ENCODE peak calls at places on chromosomes 7 and 10, in eight cellular contexts. One of them, this sample, is unnamed. For H3K9me3, the result is how much of the 10 kb centered on the place peaks cover.

GRCh38 chr10:988667-989545 is 672 bp downstream of the GTPBP4 start:
- DNase-seq in sigmoid colon: no peak
- DNase-seq in stomach: no peak
- DNase-seq in HCT116: no peak
- DNase-seq in SK-N-SH: no peak
- DNase-seq in K562: no peak
- DNase-seq in Panc1: no peak
- DNase-seq in prostate gland: no peak
- DNase-seq in this sample: no peak

GRCh38 chr7:153381275-153382119 is 621.9 kb downstream of the ACTR3B start:
- DNase-seq in sigmoid colon: peak
- DNase-seq in stomach: peak
- DNase-seq in HCT116: no peak
- DNase-seq in K562: peak
- DNase-seq in SK-N-SH: peak
- DNase-seq in prostate gland: no peak
- DNase-seq in Panc1: peak
- DNase-seq in this sample: no peak

GRCh38 chr7:113015038-113015645 is 71.5 kb downstream of the GPR85 start:
- DNase-seq in stomach: no peak
- DNase-seq in HCT116: peak
- DNase-seq in Panc1: no peak
- DNase-seq in SK-N-SH: peak
- DNase-seq in prostate gland: no peak
- DNase-seq in K562: no peak
- DNase-seq in sigmoid colon: no peak
- DNase-seq in this sample: no peak

GRCh38 chr7:137682596-137682995 is 164.2 kb downstream of the DGKI start:
- DNase-seq in stomach: no peak
- DNase-seq in sigmoid colon: no peak
- DNase-seq in HCT116: no peak
- DNase-seq in Panc1: no peak
- DNase-seq in prostate gland: no peak
- DNase-seq in SK-N-SH: no peak
- DNase-seq in K562: no peak
- DNase-seq in this sample: no peak

GRCh38 chr10:101828734-101829551 is 10.7 kb upstream of the OGA start:
- DNase-seq in sigmoid colon: peak
- DNase-seq in prostate gland: no peak
- DNase-seq in SK-N-SH: no peak
- DNase-seq in K562: peak
- DNase-seq in stomach: no peak
- DNase-seq in HCT116: no peak
- DNase-seq in Panc1: no peak
- DNase-seq in this sample: peak

GRCh38 chr10:31803606-31804195 is 124.9 kb downstream of the ARHGAP12 start:
- DNase-seq in stomach: no peak
- DNase-seq in SK-N-SH: no peak
- DNase-seq in sigmoid colon: no peak
- DNase-seq in prostate gland: no peak
- DNase-seq in K562: no peak
- DNase-seq in Panc1: no peak
- DNase-seq in HCT116: no peak
- DNase-seq in this sample: no peak

GRCh38 chr7:1386623-1387220 is 72.5 kb downstream of the MICALL2 start:
- DNase-seq in HCT116: no peak
- DNase-seq in SK-N-SH: peak
- DNase-seq in Panc1: no peak
- DNase-seq in stomach: no peak
- DNase-seq in sigmoid colon: no peak
- DNase-seq in K562: no peak
- DNase-seq in prostate gland: no peak
- DNase-seq in this sample: no peak

GRCh38 chr10:51879238-51879637 is 179.8 kb upstream of the CSTF2T start:
- DNase-seq in prostate gland: no peak
- DNase-seq in HCT116: no peak
- DNase-seq in SK-N-SH: no peak
- DNase-seq in Panc1: no peak
- DNase-seq in stomach: no peak
- DNase-seq in sigmoid colon: peak
- DNase-seq in K562: no peak
- DNase-seq in this sample: no peak

GRCh38 chr10:35898722-35899485 is 256.8 kb upstream of the FZD8 start:
- DNase-seq in sigmoid colon: no peak
- DNase-seq in stomach: no peak
- DNase-seq in HCT116: no peak
- DNase-seq in Panc1: no peak
- DNase-seq in K562: no peak
- DNase-seq in SK-N-SH: peak
- DNase-seq in prostate gland: no peak
- DNase-seq in this sample: no peak

GRCh38 chr10:129531969-129532660 is 65.1 kb downstream of the MGMT start:
- DNase-seq in sigmoid colon: no peak
- DNase-seq in stomach: no peak
- DNase-seq in SK-N-SH: no peak
- DNase-seq in HCT116: no peak
- DNase-seq in K562: no peak
- DNase-seq in prostate gland: no peak
- DNase-seq in Panc1: no peak
- DNase-seq in this sample: no peak

GRCh38 chr7:137579913-137580640 is 236.5 kb upstream of the PTN start:
- DNase-seq in K562: no peak
- DNase-seq in SK-N-SH: no peak
- DNase-seq in sigmoid colon: no peak
- DNase-seq in Panc1: peak
- DNase-seq in stomach: no peak
- DNase-seq in prostate gland: no peak
- DNase-seq in HCT116: no peak
- DNase-seq in this sample: no peak

GRCh38 chr10:43091846-43092245 is 15.0 kb downstream of the RET start:
- DNase-seq in K562: no peak
- DNase-seq in stomach: no peak
- DNase-seq in Panc1: no peak
- DNase-seq in HCT116: no peak
- DNase-seq in sigmoid colon: no peak
- DNase-seq in SK-N-SH: no peak
- DNase-seq in prostate gland: no peak
- DNase-seq in this sample: no peak

GRCh38 chr10:387949-388660 is 252.8 kb downstream of the ZMYND11 start:
- DNase-seq in K562: no peak
- DNase-seq in HCT116: no peak
- DNase-seq in prostate gland: no peak
- DNase-seq in sigmoid colon: peak
- DNase-seq in stomach: no peak
- DNase-seq in SK-N-SH: no peak
- DNase-seq in Panc1: no peak
- DNase-seq in this sample: no peak

GRCh38 chr10:4221315-4221714 is 436.3 kb upstream of the KLF6 start:
- DNase-seq in prostate gland: no peak
- DNase-seq in SK-N-SH: no peak
- DNase-seq in K562: no peak
- DNase-seq in sigmoid colon: no peak
- DNase-seq in HCT116: no peak
- DNase-seq in stomach: no peak
- DNase-seq in Panc1: no peak
- DNase-seq in this sample: no peak

GRCh38 chr7:37775921-37776320 is 72.5 kb upstream of the NME8 start:
- DNase-seq in stomach: no peak
- DNase-seq in sigmoid colon: no peak
- DNase-seq in K562: no peak
- DNase-seq in SK-N-SH: no peak
- DNase-seq in Panc1: no peak
- DNase-seq in HCT116: no peak
- DNase-seq in prostate gland: no peak
- DNase-seq in this sample: no peak

GRCh38 chr10:112981553-112981952 is 31.5 kb downstream of the TCF7L2 start:
- DNase-seq in Panc1: no peak
- DNase-seq in prostate gland: no peak
- DNase-seq in K562: no peak
- DNase-seq in stomach: no peak
- DNase-seq in sigmoid colon: peak
- DNase-seq in SK-N-SH: peak
- DNase-seq in HCT116: no peak
- DNase-seq in this sample: no peak

GRCh38 chr7:42315096-42315495 is 78.1 kb upstream of the GLI3 start:
- DNase-seq in K562: no peak
- DNase-seq in Panc1: no peak
- DNase-seq in sigmoid colon: no peak
- DNase-seq in stomach: no peak
- DNase-seq in prostate gland: no peak
- DNase-seq in HCT116: no peak
- DNase-seq in SK-N-SH: no peak
- DNase-seq in this sample: no peak

GRCh38 chr10:128025437-128025836 is 100.8 kb downstream of the MKI67 start:
- DNase-seq in HCT116: no peak
- DNase-seq in stomach: no peak
- DNase-seq in SK-N-SH: no peak
- DNase-seq in sigmoid colon: peak
- DNase-seq in Panc1: no peak
- DNase-seq in K562: no peak
- DNase-seq in prostate gland: no peak
- DNase-seq in this sample: no peak

GRCh38 chr7:33310546-33310945 is 181.2 kb downstream of the BBS9 start:
- DNase-seq in Panc1: no peak
- DNase-seq in sigmoid colon: no peak
- DNase-seq in stomach: no peak
- DNase-seq in HCT116: no peak
- DNase-seq in prostate gland: no peak
- DNase-seq in K562: no peak
- DNase-seq in SK-N-SH: no peak
- DNase-seq in this sample: no peak

GRCh38 chr10:92699518-92700272 is 9.9 kb downstream of the HHEX start:
- DNase-seq in K562: no peak
- DNase-seq in SK-N-SH: peak
- DNase-seq in HCT116: no peak
- DNase-seq in prostate gland: no peak
- DNase-seq in Panc1: no peak
- DNase-seq in stomach: no peak
- DNase-seq in sigmoid colon: no peak
- DNase-seq in this sample: peak

GRCh38 chr10:119447421-119447820 is 95.1 kb downstream of the RGS10 start:
- DNase-seq in prostate gland: no peak
- DNase-seq in SK-N-SH: no peak
- DNase-seq in stomach: no peak
- DNase-seq in Panc1: no peak
- DNase-seq in sigmoid colon: no peak
- DNase-seq in HCT116: no peak
- DNase-seq in K562: no peak
- DNase-seq in this sample: no peak

GRCh38 chr10:79399242-79399831 is 46.1 kb downstream of the ZCCHC24 start:
- DNase-seq in stomach: peak
- DNase-seq in sigmoid colon: peak
- DNase-seq in K562: peak
- DNase-seq in SK-N-SH: peak
- DNase-seq in HCT116: no peak
- DNase-seq in prostate gland: peak
- DNase-seq in Panc1: no peak
- DNase-seq in this sample: peak

GRCh38 chr10:110863956-110864355 is 7.8 kb upstream of the PDCD4 start:
- DNase-seq in sigmoid colon: no peak
- DNase-seq in SK-N-SH: no peak
- DNase-seq in stomach: no peak
- DNase-seq in Panc1: no peak
- DNase-seq in prostate gland: no peak
- DNase-seq in K562: no peak
- DNase-seq in HCT116: no peak
- DNase-seq in this sample: no peak
- H3K27ac ChIP-seq in sigmoid colon: peak
- H3K27ac ChIP-seq in SK-N-SH: no peak
- H3K27ac ChIP-seq in stomach: no peak
- H3K27ac ChIP-seq in Panc1: no peak
- H3K27ac ChIP-seq in prostate gland: peak
- H3K27ac ChIP-seq in K562: no peak
- H3K27ac ChIP-seq in HCT116: no peak
- H3K27ac ChIP-seq in this sample: peak

DNA sequence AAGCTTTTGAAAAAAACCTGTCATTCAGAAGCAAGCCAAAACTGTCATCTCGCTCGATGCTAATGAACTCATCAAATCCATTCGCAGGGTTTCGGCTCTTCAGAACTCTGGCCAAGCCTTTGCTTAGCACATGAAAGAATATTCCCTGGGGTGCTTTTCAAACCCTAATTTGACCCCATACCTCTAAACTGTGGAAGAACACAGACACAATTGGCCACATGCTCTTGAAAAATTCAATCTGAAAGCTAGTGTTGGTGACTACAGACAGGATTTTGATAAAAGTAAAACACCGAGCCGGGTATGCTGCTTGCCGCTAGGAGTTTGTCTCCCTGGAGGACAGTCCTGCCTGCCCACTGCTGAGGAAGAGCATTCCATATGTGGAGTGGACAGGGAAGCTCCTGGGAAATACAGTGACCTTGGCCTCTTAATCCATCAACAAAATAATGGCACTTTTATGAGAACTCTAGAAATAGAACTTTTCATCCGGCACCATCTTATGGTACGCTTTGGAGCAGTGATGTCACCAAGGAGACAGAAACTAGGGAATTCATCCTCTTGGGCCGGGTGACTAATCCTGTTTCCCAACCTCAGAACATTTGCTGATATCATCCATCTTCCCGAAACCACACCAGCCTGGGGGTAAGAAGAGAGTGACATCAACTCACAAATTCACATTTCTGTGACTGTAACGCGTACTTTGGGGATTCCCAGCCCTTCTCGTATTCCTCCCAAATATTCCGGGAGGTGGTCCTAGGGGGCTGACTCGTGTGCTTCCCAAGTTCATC is 34.2 kb downstream of the MTURN start:
- DNase-seq in SK-N-SH: no peak
- DNase-seq in prostate gland: no peak
- DNase-seq in HCT116: no peak
- DNase-seq in Panc1: no peak
- DNase-seq in K562: no peak
- DNase-seq in stomach: no peak
- DNase-seq in sigmoid colon: no peak
- DNase-seq in this sample: no peak
- TF ChIP-seq POLR2AphosphoS5 in SK-N-SH: no peak
- TF ChIP-seq POLR2AphosphoS5 in prostate gland: no peak
- TF ChIP-seq POLR2AphosphoS5 in HCT116: no peak
- TF ChIP-seq POLR2AphosphoS5 in Panc1: no peak
- TF ChIP-seq POLR2AphosphoS5 in K562: no peak
- TF ChIP-seq POLR2AphosphoS5 in stomach: no peak
- TF ChIP-seq POLR2AphosphoS5 in sigmoid colon: no peak
- TF ChIP-seq POLR2AphosphoS5 in this sample: no peak

GRCh38 chr10:10235003-10235402 is 782.7 kb upstream of the CELF2 start:
- DNase-seq in stomach: no peak
- DNase-seq in sigmoid colon: no peak
- DNase-seq in SK-N-SH: no peak
- DNase-seq in K562: no peak
- DNase-seq in prostate gland: no peak
- DNase-seq in Panc1: no peak
- DNase-seq in HCT116: no peak
- DNase-seq in this sample: no peak
- H3K9me3 ChIP-seq in stomach: under half
- H3K9me3 ChIP-seq in sigmoid colon: under half
- H3K9me3 ChIP-seq in SK-N-SH: under half
- H3K9me3 ChIP-seq in K562: under half
- H3K9me3 ChIP-seq in prostate gland: under half
- H3K9me3 ChIP-seq in Panc1: under half
- H3K9me3 ChIP-seq in HCT116: under half
- H3K9me3 ChIP-seq in this sample: under half

DNA sequence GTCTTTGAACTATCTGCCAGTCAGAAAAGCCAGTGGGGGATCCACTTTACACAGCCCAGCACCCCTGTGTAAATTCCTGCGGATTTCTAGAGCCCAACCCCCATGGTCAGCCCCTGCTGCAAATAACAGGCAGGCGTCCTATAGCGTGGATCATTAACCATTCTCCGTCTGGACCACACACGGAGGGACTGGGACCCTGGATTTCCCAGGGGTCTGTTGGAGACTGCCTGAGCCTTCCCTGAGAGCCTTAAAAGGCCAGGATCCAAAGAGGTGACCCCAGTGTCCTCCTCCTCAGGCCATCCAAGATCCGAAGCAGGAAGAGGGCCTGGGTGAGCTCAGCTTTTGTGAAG is 11.2 kb upstream of the GRID1 start:
- DNase-seq in sigmoid colon: peak
- DNase-seq in Panc1: no peak
- DNase-seq in SK-N-SH: no peak
- DNase-seq in stomach: no peak
- DNase-seq in HCT116: no peak
- DNase-seq in prostate gland: no peak
- DNase-seq in K562: no peak
- DNase-seq in this sample: peak
- H3K27ac ChIP-seq in sigmoid colon: no peak
- H3K27ac ChIP-seq in Panc1: no peak
- H3K27ac ChIP-seq in SK-N-SH: no peak
- H3K27ac ChIP-seq in stomach: no peak
- H3K27ac ChIP-seq in HCT116: no peak
- H3K27ac ChIP-seq in prostate gland: no peak
- H3K27ac ChIP-seq in K562: no peak
- H3K27ac ChIP-seq in this sample: no peak